ENCODE peak calls at places on chromosomes 4 and X, in ten cellular contexts. E is NCI-H1105; X is activated CD4-positive, alpha-beta T cell treated with anti-CD3 and anti-CD28 coated beads, Interleukin-2, amount 50 U/mL, for 1 hour; B is kidney glomerular epithelial cell; Q is mucosa of descending colon; I is cardiac muscle cell; A is NCI-H774; U is GM23338; H is GM23248; Y is stimulated activated CD4-positive, alpha-beta T cell treated with anti-CD3 and anti-CD28 coated beads, Interleukin-4, amount 100 ng/mL, for 1 hour. C is an unnamed sample.

GRCh38 chr4:68109891-68110290 is 19.8 kb downstream of the TMPRSS11F start:
- DNase-seq in I (no peak), X (no peak), H (no peak), E (no peak), A (no peak), B (no peak), U (no peak), Q (no peak), Y (no peak), C (no peak)

GRCh38 chr4:8380511-8381415 is 59.8 kb downstream of the ACOX3 start:
- DNase-seq in H (no peak), B (no peak), Q (no peak), A (no peak), X (no peak), U (no peak), E (no peak), Y (no peak), I (no peak), C (no peak)

GRCh38 chr4:140996757-140997156 is 136.5 kb downstream of the RNF150 start:
- DNase-seq in B (peak), Y (no peak), A (no peak), U (no peak), E (no peak), X (no peak), I (no peak), H (peak), Q (no peak), C (no peak)

GRCh38 chr4:20109395-20109794 is 142.3 kb upstream of the SLIT2 start:
- DNase-seq in U (no peak), Q (no peak), B (no peak), X (no peak), Y (no peak), A (no peak), H (no peak), E (no peak), I (no peak), C (no peak)

GRCh38 chr4:64715741-64716140 is 306.5 kb upstream of the TECRL start:
- DNase-seq in E (no peak), B (no peak), X (no peak), H (no peak), Q (no peak), I (no peak), U (no peak), A (no peak), Y (no peak), C (no peak)

GRCh38 chr4:8140915-8141314 is 17.7 kb downstream of the ABLIM2 start:
- DNase-seq in H (no peak), Q (no peak), X (no peak), I (no peak), U (no peak), B (no peak), E (no peak), A (no peak), Y (no peak), C (no peak)

GRCh38 chrX:50747471-50747900 is 66.5 kb downstream of the SHROOM4 start:
- DNase-seq in Y (no peak), E (no peak), B (no peak), A (no peak), U (peak), Q (no peak), I (peak), X (no peak), H (peak), C (peak)

GRCh38 chr4:80492761-80493160 is 157.2 kb downstream of the CFAP299 start:
- DNase-seq in B (no peak), H (no peak), Q (no peak), E (no peak), U (no peak), I (no peak), A (no peak), X (peak), Y (peak), C (peak)

GRCh38 chr4:1472911-1473518 is 66.8 kb upstream of the NKX1-1 start:
- DNase-seq in H (no peak), A (no peak), B (no peak), I (no peak), Y (no peak), X (no peak), U (no peak), Q (peak), E (no peak), C (no peak)

GRCh38 chrX:639151-639550 is 8.6 kb downstream of the SHOX start:
- DNase-seq in E (no peak), Q (no peak), H (no peak), I (no peak), B (no peak), X (no peak), A (no peak), Y (no peak), U (no peak), C (no peak)

GRCh38 chr4:21879187-21879586 is 69.4 kb downstream of the KCNIP4 start:
- DNase-seq in U (peak), X (no peak), Q (no peak), E (no peak), Y (no peak), I (no peak), H (peak), B (no peak), A (no peak), C (peak)

GRCh38 chr4:40992472-40993298 is 221.7 kb downstream of the APBB2 start:
- DNase-seq in A (no peak), X (no peak), H (peak), I (no peak), Q (no peak), U (no peak), B (peak), Y (no peak), E (no peak), C (no peak)

GRCh38 chr4:38014421-38014852 is 54.2 kb downstream of the PTTG2 start:
- DNase-seq in Y (no peak), A (no peak), I (no peak), Q (no peak), X (no peak), H (no peak), B (no peak), E (no peak), U (no peak), C (no peak)

GRCh38 chr4:100511906-100512305 is 5.9 kb downstream of the EMCN start:
- DNase-seq in A (no peak), E (no peak), U (peak), Y (no peak), I (no peak), B (no peak), H (peak), Q (no peak), X (no peak), C (no peak)

GRCh38 chrX:103537871-103538387 is 18.6 kb upstream of the RAB40A start:
- DNase-seq in H (no peak), Y (no peak), A (no peak), I (no peak), E (no peak), U (no peak), Q (no peak), B (no peak), X (no peak), C (no peak)

GRCh38 chrX:19832186-19832965 is 55.0 kb downstream of the SH3KBP1 start:
- DNase-seq in H (no peak), B (no peak), U (no peak), I (no peak), E (no peak), Q (no peak), X (no peak), A (no peak), Y (no peak), C (no peak)

GRCh38 chrX:49704692-49705404 is 9.1 kb upstream of the PAGE1 start:
- DNase-seq in B (no peak), U (no peak), I (no peak), E (no peak), A (no peak), Y (no peak), Q (no peak), H (no peak), X (no peak), C (no peak)

GRCh38 chr4:6768539-6768905 is 14.0 kb upstream of the KIAA0232 start:
- DNase-seq in E (no peak), Y (no peak), H (peak), Q (no peak), B (no peak), X (no peak), U (no peak), I (no peak), A (no peak), C (no peak)

GRCh38 chr4:1285790-1286553 is 3.7 kb upstream of the MAEA start:
- DNase-seq in Y (peak), I (no peak), Q (no peak), U (peak), X (peak), H (peak), B (no peak), E (no peak), A (no peak), C (peak)

GRCh38 chr4:86496094-86497060 is 97.7 kb upstream of the PTPN13 start:
- DNase-seq in A (no peak), Y (no peak), U (peak), H (peak), I (peak), B (peak), X (no peak), E (no peak), Q (no peak), C (no peak)

GRCh38 chr4:54742636-54743399 is 85.1 kb downstream of the KIT start:
- DNase-seq in U (no peak), X (no peak), E (no peak), A (no peak), B (no peak), H (no peak), Q (no peak), Y (no peak), I (no peak), C (no peak)

GRCh38 chrX:49221868-49222267 is 11.3 kb downstream of the CACNA1F start:
- DNase-seq in B (no peak), Y (no peak), U (no peak), A (no peak), Q (no peak), I (no peak), X (no peak), E (no peak), H (no peak), C (no peak)

GRCh38 chr4:173748353-173748752 is 218.3 kb upstream of the HAND2 start:
- DNase-seq in Q (no peak), E (no peak), H (peak), B (no peak), I (peak), U (no peak), A (no peak), X (no peak), Y (no peak), C (peak)

GRCh38 chr4:146371812-146372211 is 149.9 kb downstream of the SLC10A7 start:
- DNase-seq in B (no peak), U (no peak), E (no peak), H (no peak), Y (no peak), A (no peak), X (no peak), I (no peak), Q (no peak), C (no peak)

GRCh38 chrX:40176256-40176978 is 78.7 kb upstream of the BCOR start:
- DNase-seq in Y (peak), Q (peak), U (peak), I (peak), E (peak), B (no peak), A (peak), H (peak), X (peak), C (no peak)

GRCh38 chr4:39706334-39706733 is 8.4 kb downstream of the UBE2K start:
- DNase-seq in H (peak), E (no peak), B (peak), A (no peak), X (no peak), U (no peak), Q (peak), Y (no peak), I (no peak), C (no peak)

GRCh38 chr4:34619531-34620109 is 1624.7 kb downstream of the ARAP2 start:
- DNase-seq in Y (no peak), U (no peak), A (no peak), B (no peak), X (no peak), E (no peak), I (no peak), H (no peak), Q (no peak), C (no peak)

GRCh38 chrX:85992811-85993229 is 54.5 kb downstream of the CHM start:
- DNase-seq in H (peak), X (no peak), B (no peak), I (no peak), U (no peak), Y (no peak), A (peak), Q (no peak), E (no peak), C (no peak)

GRCh38 chr4:111847256-111848108 is 297.8 kb upstream of the FAM241A start:
- DNase-seq in Y (no peak), X (no peak), Q (no peak), A (no peak), H (peak), B (no peak), E (no peak), I (no peak), U (peak), C (no peak)

GRCh38 chrX:129769467-129770154 is 10.1 kb upstream of the SASH3 start:
- DNase-seq in A (no peak), H (no peak), E (no peak), B (no peak), U (no peak), X (peak), Y (peak), I (no peak), Q (no peak), C (no peak)

GRCh38 chr4:173666-174314 is 49.5 kb downstream of the ZNF718 start:
- DNase-seq in B (no peak), A (no peak), I (no peak), Y (no peak), Q (no peak), X (no peak), H (no peak), E (no peak), U (peak), C (no peak)

GRCh38 chrX:108304210-108304609 is 134.0 kb downstream of the COL4A6 start:
- DNase-seq in E (no peak), Y (no peak), X (no peak), A (no peak), I (peak), B (no peak), Q (no peak), H (no peak), U (peak), C (peak)

GRCh38 chrX:125998432-125998831 is 167.7 kb downstream of the DCAF12L2 start:
- DNase-seq in A (peak), Y (no peak), H (peak), U (peak), E (peak), X (no peak), I (peak), B (no peak), Q (no peak), C (peak)